ENCODE peak calls at places on chromosomes 7 and 10, in six cellular contexts. One of them, this sample, is unnamed.

GRCh38 chr7:156534925-156535324 is 105.6 kb upstream of the RNF32 start:
- DNase-seq in fibroblast of pulmonary artery: no peak
- DNase-seq in Calu3: no peak
- DNase-seq in endothelial cell: no peak
- DNase-seq in thoracic aorta: no peak
- DNase-seq in kidney: no peak
- DNase-seq in this sample: no peak

GRCh38 chr10:14084875-14085274 is 245.8 kb downstream of the FRMD4A start:
- DNase-seq in Calu3: no peak
- DNase-seq in thoracic aorta: no peak
- DNase-seq in kidney: no peak
- DNase-seq in endothelial cell: no peak
- DNase-seq in fibroblast of pulmonary artery: no peak
- DNase-seq in this sample: no peak

GRCh38 chr10:120221873-120222485 is 235.0 kb upstream of the PLPP4 start:
- DNase-seq in fibroblast of pulmonary artery: peak; percentile 51
- DNase-seq in thoracic aorta: no peak
- DNase-seq in kidney: no peak
- DNase-seq in Calu3: peak; percentile 48
- DNase-seq in endothelial cell: peak; percentile 63
- DNase-seq in this sample: no peak

GRCh38 chr10:116809528-116810500 is 39.5 kb upstream of the ENO4 start:
- DNase-seq in kidney: no peak
- DNase-seq in Calu3: peak; percentile 55
- DNase-seq in fibroblast of pulmonary artery: peak; percentile 6
- DNase-seq in thoracic aorta: no peak
- DNase-seq in endothelial cell: peak; percentile 42
- DNase-seq in this sample: no peak

GRCh38 chr10:64506963-64507362 is 985.8 kb downstream of the REEP3 start:
- DNase-seq in kidney: no peak
- DNase-seq in Calu3: peak; percentile 41
- DNase-seq in fibroblast of pulmonary artery: no peak
- DNase-seq in thoracic aorta: no peak
- DNase-seq in endothelial cell: no peak
- DNase-seq in this sample: no peak

GRCh38 chr7:27199820-27200760 is at the start of gene HOXA13:
- DNase-seq in endothelial cell: no peak
- DNase-seq in kidney: peak; percentile 51
- DNase-seq in thoracic aorta: no peak
- DNase-seq in Calu3: peak; percentile 90
- DNase-seq in fibroblast of pulmonary artery: no peak
- DNase-seq in this sample: no peak

GRCh38 chr7:18829518-18830252 is 287.8 kb downstream of the TWIST1 start:
- DNase-seq in Calu3: no peak
- DNase-seq in thoracic aorta: no peak
- DNase-seq in endothelial cell: no peak
- DNase-seq in kidney: no peak
- DNase-seq in fibroblast of pulmonary artery: peak; percentile 76
- DNase-seq in this sample: peak; percentile 49

GRCh38 chr7:73831656-73832579 is 1.1 kb downstream of the CLDN4 start:
- DNase-seq in endothelial cell: no peak
- DNase-seq in fibroblast of pulmonary artery: no peak
- DNase-seq in kidney: peak; percentile 94
- DNase-seq in Calu3: peak; percentile 91
- DNase-seq in thoracic aorta: no peak
- DNase-seq in this sample: no peak

GRCh38 chr10:67943917-67944316 is 59.5 kb downstream of the SIRT1 start:
- DNase-seq in Calu3: no peak
- DNase-seq in kidney: no peak
- DNase-seq in fibroblast of pulmonary artery: no peak
- DNase-seq in thoracic aorta: no peak
- DNase-seq in endothelial cell: no peak
- DNase-seq in this sample: no peak

GRCh38 chr10:109723305-109723704 is 200.0 kb downstream of the XPNPEP1 start:
- DNase-seq in endothelial cell: no peak
- DNase-seq in thoracic aorta: no peak
- DNase-seq in kidney: no peak
- DNase-seq in fibroblast of pulmonary artery: no peak
- DNase-seq in Calu3: no peak
- DNase-seq in this sample: no peak

GRCh38 chr10:4034907-4035581 is 250.0 kb upstream of the KLF6 start:
- DNase-seq in endothelial cell: no peak
- DNase-seq in kidney: no peak
- DNase-seq in Calu3: peak; percentile 2
- DNase-seq in thoracic aorta: no peak
- DNase-seq in fibroblast of pulmonary artery: peak; percentile 22
- DNase-seq in this sample: no peak

GRCh38 chr7:863106-863505 is 13.2 kb upstream of the GET4 start:
- DNase-seq in kidney: no peak
- DNase-seq in Calu3: no peak
- DNase-seq in endothelial cell: no peak
- DNase-seq in thoracic aorta: no peak
- DNase-seq in fibroblast of pulmonary artery: no peak
- DNase-seq in this sample: no peak

GRCh38 chr10:1137499-1138163 is 81.4 kb downstream of the WDR37 start:
- DNase-seq in fibroblast of pulmonary artery: no peak
- DNase-seq in Calu3: no peak
- DNase-seq in kidney: no peak
- DNase-seq in endothelial cell: no peak
- DNase-seq in thoracic aorta: no peak
- DNase-seq in this sample: no peak

GRCh38 chr10:131094406-131095108 is 217.0 kb downstream of the TCERG1L start:
- DNase-seq in fibroblast of pulmonary artery: no peak
- DNase-seq in Calu3: no peak
- DNase-seq in endothelial cell: no peak
- DNase-seq in kidney: no peak
- DNase-seq in thoracic aorta: no peak
- DNase-seq in this sample: no peak

GRCh38 chr7:29684787-29685650 is 121.3 kb upstream of the WIPF3 start:
- DNase-seq in endothelial cell: peak; percentile 79
- DNase-seq in Calu3: peak; percentile 86
- DNase-seq in kidney: peak; percentile 93
- DNase-seq in fibroblast of pulmonary artery: peak; percentile 77
- DNase-seq in thoracic aorta: peak; percentile 8
- DNase-seq in this sample: peak; percentile 49

GRCh38 chr10:71770789-71771188 is 2.5 kb downstream of the VSIR start:
- DNase-seq in kidney: peak; percentile 62
- DNase-seq in endothelial cell: no peak
- DNase-seq in Calu3: no peak
- DNase-seq in thoracic aorta: no peak
- DNase-seq in fibroblast of pulmonary artery: no peak
- DNase-seq in this sample: no peak

GRCh38 chr10:46273506-46274477 is 13.0 kb upstream of the ANTXRL start:
- DNase-seq in fibroblast of pulmonary artery: no peak
- DNase-seq in thoracic aorta: no peak
- DNase-seq in kidney: peak; percentile 29
- DNase-seq in Calu3: no peak
- DNase-seq in endothelial cell: peak; percentile 9
- DNase-seq in this sample: no peak

GRCh38 chr7:142807855-142808460 is 37.2 kb downstream of the PRSS2 start:
- DNase-seq in Calu3: no peak
- DNase-seq in thoracic aorta: no peak
- DNase-seq in fibroblast of pulmonary artery: peak; percentile 20
- DNase-seq in endothelial cell: no peak
- DNase-seq in kidney: no peak
- DNase-seq in this sample: no peak

GRCh38 chr10:63083904-63084689 is 49.0 kb upstream of the NRBF2 start:
- DNase-seq in thoracic aorta: no peak
- DNase-seq in kidney: no peak
- DNase-seq in endothelial cell: peak; percentile 23
- DNase-seq in Calu3: peak; percentile 36
- DNase-seq in fibroblast of pulmonary artery: peak; percentile 95
- DNase-seq in this sample: peak; percentile 56

GRCh38 chr10:88934900-88935672 is 17.5 kb downstream of the ACTA2 start:
- DNase-seq in kidney: peak; percentile 78
- DNase-seq in thoracic aorta: no peak
- DNase-seq in endothelial cell: peak; percentile 61
- DNase-seq in fibroblast of pulmonary artery: peak; percentile 90
- DNase-seq in Calu3: peak; percentile 66
- DNase-seq in this sample: peak; percentile 66

GRCh38 chr7:77335581-77335980 is 80.6 kb downstream of the GSAP start:
- DNase-seq in fibroblast of pulmonary artery: no peak
- DNase-seq in Calu3: no peak
- DNase-seq in thoracic aorta: no peak
- DNase-seq in endothelial cell: no peak
- DNase-seq in kidney: no peak
- DNase-seq in this sample: peak; percentile 56

DNA sequence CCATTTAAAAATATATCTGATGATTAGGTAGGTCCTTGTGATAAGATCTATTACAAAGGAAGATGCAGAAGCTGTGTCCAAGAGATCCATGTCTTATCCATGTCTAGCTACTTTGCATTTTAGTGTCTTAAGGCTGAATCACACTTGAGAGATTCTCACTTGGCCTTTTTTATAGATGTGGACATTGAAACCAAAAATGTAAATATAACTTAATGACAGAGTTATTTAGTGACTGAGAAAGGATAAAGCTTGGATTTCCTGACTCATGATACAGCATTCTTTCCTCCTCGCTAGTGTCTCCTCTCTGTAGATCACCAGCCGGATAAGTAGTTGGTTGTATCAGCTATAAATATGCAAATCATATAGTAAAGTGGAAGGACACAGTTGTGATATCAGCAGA is 23.3 kb downstream of the INHBA start:
- DNase-seq in endothelial cell: no peak
- DNase-seq in thoracic aorta: no peak
- DNase-seq in fibroblast of pulmonary artery: no peak
- DNase-seq in kidney: no peak
- DNase-seq in Calu3: no peak
- DNase-seq in this sample: no peak
- TF ChIP-seq CTCF in endothelial cell: no peak
- TF ChIP-seq CTCF in thoracic aorta: no peak
- TF ChIP-seq CTCF in fibroblast of pulmonary artery: no peak
- TF ChIP-seq CTCF in kidney: no peak
- TF ChIP-seq CTCF in Calu3: no peak
- TF ChIP-seq CTCF in this sample: no peak

GRCh38 chr10:106795619-106796018 is 368.9 kb downstream of the SORCS1 start:
- DNase-seq in fibroblast of pulmonary artery: no peak
- DNase-seq in thoracic aorta: no peak
- DNase-seq in Calu3: no peak
- DNase-seq in kidney: no peak
- DNase-seq in endothelial cell: peak; percentile 43
- DNase-seq in this sample: no peak
- TF ChIP-seq CTCF in fibroblast of pulmonary artery: peak; percentile 2
- TF ChIP-seq CTCF in thoracic aorta: no peak
- TF ChIP-seq CTCF in Calu3: no peak
- TF ChIP-seq CTCF in kidney: peak; percentile 51
- TF ChIP-seq CTCF in endothelial cell: peak; percentile 32
- TF ChIP-seq CTCF in this sample: no peak

GRCh38 chr10:33336606-33337334 is 2.3 kb upstream of the NRP1 start:
- DNase-seq in endothelial cell: peak; percentile 42
- DNase-seq in fibroblast of pulmonary artery: no peak
- DNase-seq in thoracic aorta: no peak
- DNase-seq in Calu3: peak; percentile 46
- DNase-seq in kidney: peak; percentile 91
- DNase-seq in this sample: no peak

GRCh38 chr10:33334839-33335549 is 527 bp upstream of the NRP1 start:
- DNase-seq in kidney: peak; percentile 96
- DNase-seq in endothelial cell: peak; percentile 79
- DNase-seq in Calu3: peak; percentile 85
- DNase-seq in fibroblast of pulmonary artery: peak; percentile 91
- DNase-seq in thoracic aorta: no peak
- DNase-seq in this sample: peak; percentile 91

GRCh38 chr10:33335550-33335799 is 1.0 kb upstream of the NRP1 start:
- DNase-seq in endothelial cell: no peak
- DNase-seq in fibroblast of pulmonary artery: no peak
- DNase-seq in thoracic aorta: no peak
- DNase-seq in kidney: no peak
- DNase-seq in Calu3: no peak
- DNase-seq in this sample: no peak

GRCh38 chr10:33337335-33337854 is 2.9 kb upstream of the NRP1 start:
- DNase-seq in Calu3: peak; percentile 38
- DNase-seq in fibroblast of pulmonary artery: peak; percentile 85
- DNase-seq in thoracic aorta: no peak
- DNase-seq in endothelial cell: peak; percentile 6
- DNase-seq in kidney: peak; percentile 73
- DNase-seq in this sample: no peak

DNA sequence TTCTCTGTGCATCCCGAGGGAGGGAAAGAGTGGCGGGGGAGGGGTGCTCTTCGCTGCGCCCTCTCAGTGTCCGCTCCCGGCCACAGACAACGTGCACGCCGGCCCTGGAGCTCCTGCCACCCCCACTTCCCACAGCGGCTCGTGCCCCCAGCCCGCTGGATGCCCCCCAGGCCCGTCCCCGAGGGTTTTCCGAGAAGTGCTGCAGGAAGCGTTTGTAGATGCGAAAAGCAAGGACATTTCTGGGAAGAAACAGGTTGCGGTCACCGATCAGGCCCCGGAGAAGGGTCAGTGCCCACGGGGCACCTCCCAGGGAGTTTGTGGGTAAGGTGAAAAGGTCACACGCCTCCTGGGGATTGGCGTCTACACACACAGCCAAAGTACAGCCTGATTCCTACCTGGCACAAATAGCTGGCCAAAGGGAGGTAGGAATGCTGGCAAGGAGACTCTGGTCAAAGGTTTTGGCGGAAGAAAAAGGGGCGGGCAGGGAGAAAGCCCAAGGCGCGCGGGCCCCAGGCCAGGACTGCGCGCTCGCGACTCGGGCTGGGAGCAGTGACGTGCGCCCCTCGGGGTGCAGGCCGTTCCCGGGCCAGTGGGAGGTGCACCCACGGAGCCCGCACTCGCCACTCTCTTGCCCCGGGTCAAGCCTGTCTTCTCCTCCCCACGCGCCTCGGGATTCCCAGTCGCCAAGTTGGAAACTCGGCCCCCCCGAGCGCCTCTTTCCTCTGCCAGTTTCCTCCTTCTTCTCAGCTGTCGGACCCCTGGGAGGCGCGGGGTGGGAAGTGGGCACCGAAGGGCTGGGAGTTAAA is 1.5 kb upstream of the NRP1 start:
- DNase-seq in kidney: peak; percentile 92
- DNase-seq in endothelial cell: peak; percentile 58
- DNase-seq in thoracic aorta: no peak
- DNase-seq in Calu3: peak; percentile 82
- DNase-seq in fibroblast of pulmonary artery: peak; percentile 67
- DNase-seq in this sample: no peak
- TF ChIP-seq CTCF in kidney: no peak
- TF ChIP-seq CTCF in endothelial cell: no peak
- TF ChIP-seq CTCF in thoracic aorta: no peak
- TF ChIP-seq CTCF in Calu3: no peak
- TF ChIP-seq CTCF in fibroblast of pulmonary artery: no peak
- TF ChIP-seq CTCF in this sample: peak; percentile 2

GRCh38 chr7:127392566-127393369 is at the start of gene ZNF800:
- DNase-seq in endothelial cell: peak; percentile 75
- DNase-seq in fibroblast of pulmonary artery: peak; percentile 82
- DNase-seq in thoracic aorta: peak; percentile 64
- DNase-seq in Calu3: peak; percentile 88
- DNase-seq in kidney: peak; percentile 97
- DNase-seq in this sample: peak; percentile 72

GRCh38 chr7:127393370-127394058 is 1.0 kb upstream of the ZNF800 start:
- DNase-seq in thoracic aorta: no peak
- DNase-seq in fibroblast of pulmonary artery: no peak
- DNase-seq in kidney: no peak
- DNase-seq in endothelial cell: no peak
- DNase-seq in Calu3: no peak
- DNase-seq in this sample: no peak

GRCh38 chr7:127392182-127392565 is 334 bp downstream of the ZNF800 start:
- DNase-seq in kidney: peak; percentile 90
- DNase-seq in thoracic aorta: peak; percentile 9
- DNase-seq in fibroblast of pulmonary artery: peak; percentile 64
- DNase-seq in Calu3: peak; percentile 68
- DNase-seq in endothelial cell: peak; percentile 65
- DNase-seq in this sample: peak; percentile 34

GRCh38 chr7:127391591-127392181 is 822 bp downstream of the ZNF800 start:
- DNase-seq in kidney: peak; percentile 77
- DNase-seq in thoracic aorta: no peak
- DNase-seq in Calu3: peak; percentile 46
- DNase-seq in endothelial cell: peak; percentile 28
- DNase-seq in fibroblast of pulmonary artery: peak; percentile 33
- DNase-seq in this sample: no peak

GRCh38 chr7:127396184-127396583 is 3.7 kb upstream of the ZNF800 start:
- DNase-seq in Calu3: no peak
- DNase-seq in fibroblast of pulmonary artery: peak; percentile 24
- DNase-seq in thoracic aorta: no peak
- DNase-seq in kidney: no peak
- DNase-seq in endothelial cell: no peak
- DNase-seq in this sample: no peak
- TF ChIP-seq CTCF in Calu3: no peak
- TF ChIP-seq CTCF in fibroblast of pulmonary artery: no peak
- TF ChIP-seq CTCF in thoracic aorta: no peak
- TF ChIP-seq CTCF in kidney: no peak
- TF ChIP-seq CTCF in endothelial cell: no peak
- TF ChIP-seq CTCF in this sample: no peak

This sample was measured in AG09319.